ENCODE peak calls at places on chromosomes 12 and 14, in six cellular contexts. Q is coronary artery, V is tibial artery, J is BE2C, T is WERI-Rb-1, M is dorsolateral prefrontal cortex. S is an unnamed sample.

GRCh38 chr12:52779914-52780313 is 2.8 kb upstream of the KRT76 start:
- DNase-seq in Q (no peak), V (no peak), J (no peak), T (no peak), M (no peak), S (no peak)

GRCh38 chr12:132109741-132110140 is 34.4 kb downstream of the DDX51 start:
- DNase-seq in Q (no peak), V (no peak), J (no peak), T (no peak), M (no peak), S (no peak)

GRCh38 chr14:56709201-56709600 is 101.1 kb downstream of the OTX2 start:
- DNase-seq in Q (no peak), V (no peak), J (no peak), T (no peak), M (no peak), S (no peak)

GRCh38 chr12:25960926-25961325 is 2.4 kb downstream of the RASSF8 start:
- DNase-seq in Q (no peak), V (no peak), J (no peak), T (no peak), M (no peak), S (no peak)

GRCh38 chr12:26434299-26434915 is 239.0 kb downstream of the SSPN start:
- DNase-seq in Q (no peak), V (no peak), J (peak), T (peak), M (no peak), S (peak)

GRCh38 chr12:104687823-104688573 is 231.2 kb downstream of the CHST11 start:
- DNase-seq in Q (no peak), V (no peak), J (no peak), T (no peak), M (no peak), S (no peak)

GRCh38 chr12:112191201-112191600 is 65.8 kb downstream of the TRAFD1 start:
- DNase-seq in Q (no peak), V (no peak), J (no peak), T (no peak), M (no peak), S (no peak)

GRCh38 chr12:32108829-32109228 is 2.2 kb downstream of the BICD1 start:
- DNase-seq in Q (no peak), V (no peak), J (no peak), T (no peak), M (no peak), S (no peak)

GRCh38 chr12:30753761-30754382 is 879 bp downstream of the CAPRIN2 start:
- DNase-seq in Q (no peak), V (no peak), J (no peak), T (no peak), M (peak), S (no peak)

GRCh38 chr12:92312463-92312970 is 166.9 kb upstream of the BTG1 start:
- DNase-seq in Q (no peak), V (no peak), J (no peak), T (no peak), M (no peak), S (no peak)

GRCh38 chr12:6836851-6837250 is 3.9 kb upstream of the GNB3 start:
- DNase-seq in Q (no peak), V (no peak), J (no peak), T (no peak), M (no peak), S (no peak)

GRCh38 chr12:6662602-6662905 is 365 bp downstream of the ING4 start:
- DNase-seq in Q (no peak), V (no peak), J (no peak), T (no peak), M (no peak), S (no peak)

GRCh38 chr14:100592972-100593371 is 5.8 kb upstream of the BEGAIN start:
- DNase-seq in Q (no peak), V (no peak), J (peak), T (no peak), M (peak), S (no peak)

GRCh38 chr12:70305794-70306193 is 60.3 kb upstream of the KCNMB4 start:
- DNase-seq in Q (no peak), V (no peak), J (no peak), T (no peak), M (no peak), S (no peak)

GRCh38 chr12:101777476-101777875 is 38.2 kb upstream of the SYCP3 start:
- DNase-seq in Q (no peak), V (no peak), J (no peak), T (no peak), M (no peak), S (no peak)

GRCh38 chr12:3218150-3218845 is 141.1 kb downstream of the TSPAN9 start:
- DNase-seq in Q (peak), V (peak), J (peak), T (peak), M (peak), S (peak)

GRCh38 chr14:29584992-29585391 is 342.7 kb downstream of the PRKD1 start:
- DNase-seq in Q (peak), V (peak), J (no peak), T (no peak), M (peak), S (peak)

GRCh38 chr12:74021937-74022336 is 515.7 kb upstream of the ATXN7L3B start:
- DNase-seq in Q (no peak), V (no peak), J (peak), T (peak), M (peak), S (peak)

GRCh38 chr12:119274636-119275065 is 59.9 kb upstream of the CCDC60 start:
- DNase-seq in Q (no peak), V (no peak), J (no peak), T (no peak), M (no peak), S (no peak)

GRCh38 chr12:77324763-77325468 is 259.5 kb upstream of the E2F7 start:
- DNase-seq in Q (no peak), V (peak), J (peak), T (peak), M (peak), S (peak)
- H3K4me3 ChIP-seq in Q (peak), V (peak), J (peak), T (peak), M (peak), S (peak)

DNA sequence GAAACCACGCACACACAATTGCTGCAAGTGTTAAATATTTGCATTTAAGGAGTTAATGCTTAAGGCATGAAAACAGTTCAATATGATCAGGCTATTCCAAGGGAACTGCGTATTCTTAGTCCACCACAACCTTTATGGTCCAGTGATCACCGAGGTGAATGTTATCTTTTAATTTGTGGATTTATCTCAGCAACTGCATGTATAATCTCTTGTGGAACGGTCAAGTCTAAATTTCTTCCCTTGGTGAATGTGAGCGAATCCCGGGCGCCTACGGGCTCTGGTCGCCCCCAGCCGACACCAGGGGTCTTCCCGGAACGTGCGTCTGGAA is 999 bp upstream of the AK7 start:
- DNase-seq in Q (no peak), V (no peak), J (no peak), T (no peak), M (no peak), S (no peak)
- H3K4me3 ChIP-seq in Q (peak), V (peak), J (peak), T (peak), M (peak), S (peak)

GRCh38 chr12:94186461-94187237 is 38.3 kb downstream of the PLXNC1 start:
- DNase-seq in Q (no peak), V (peak), J (peak), T (no peak), M (peak), S (peak)
- H3K4me3 ChIP-seq in Q (peak), V (peak), J (peak), T (no peak), M (peak), S (peak)

GRCh38 chr12:78439666-78440065 is 424.9 kb upstream of the SYT1 start:
- DNase-seq in Q (no peak), V (no peak), J (no peak), T (no peak), M (no peak), S (no peak)
- H3K4me3 ChIP-seq in Q (no peak), V (no peak), J (no peak), T (no peak), M (no peak), S (no peak)

DNA sequence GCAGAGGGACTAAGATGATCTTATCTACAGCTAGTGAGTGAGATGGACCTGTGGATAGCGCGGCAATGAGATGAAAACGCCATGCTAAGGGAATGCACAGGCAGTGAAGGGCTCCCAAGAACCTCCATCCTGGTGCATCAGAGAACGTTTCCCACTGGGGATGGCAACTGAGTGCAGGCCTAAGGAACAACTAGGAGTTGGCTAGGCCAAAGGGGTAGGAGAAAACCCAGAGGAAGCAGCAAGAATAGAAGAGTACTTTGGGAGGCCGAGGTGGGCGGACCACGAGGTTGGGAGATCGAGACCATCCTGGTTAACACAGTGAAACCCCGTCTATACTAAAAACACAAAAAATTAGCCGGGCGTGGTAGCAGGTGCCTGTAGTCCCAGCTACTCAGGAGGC is 24.6 kb upstream of the BATF start:
- DNase-seq in Q (no peak), V (no peak), J (no peak), T (no peak), M (no peak), S (no peak)
- H3K4me3 ChIP-seq in Q (no peak), V (no peak), J (no peak), T (no peak), M (no peak), S (no peak)

GRCh38 chr14:66507722-66508546 is at the start of gene GPHN:
- DNase-seq in Q (peak), V (peak), J (peak), T (peak), M (peak), S (peak)

GRCh38 chr14:66508547-66508845 is 549 bp downstream of the GPHN start:
- DNase-seq in Q (no peak), V (no peak), J (no peak), T (no peak), M (no peak), S (no peak)

GRCh38 chr14:66511849-66512248 is 3.9 kb downstream of the GPHN start:
- DNase-seq in Q (no peak), V (no peak), J (no peak), T (no peak), M (no peak), S (no peak)

GRCh38 chr14:66508846-66509621 is 1.1 kb downstream of the GPHN start:
- DNase-seq in Q (peak), V (peak), J (peak), T (peak), M (peak), S (no peak)

GRCh38 chr14:66509874-66510273 is 1.9 kb downstream of the GPHN start:
- DNase-seq in Q (no peak), V (no peak), J (no peak), T (no peak), M (no peak), S (no peak)
- H3K4me3 ChIP-seq in Q (peak), V (peak), J (peak), T (peak), M (peak), S (peak)

DNA sequence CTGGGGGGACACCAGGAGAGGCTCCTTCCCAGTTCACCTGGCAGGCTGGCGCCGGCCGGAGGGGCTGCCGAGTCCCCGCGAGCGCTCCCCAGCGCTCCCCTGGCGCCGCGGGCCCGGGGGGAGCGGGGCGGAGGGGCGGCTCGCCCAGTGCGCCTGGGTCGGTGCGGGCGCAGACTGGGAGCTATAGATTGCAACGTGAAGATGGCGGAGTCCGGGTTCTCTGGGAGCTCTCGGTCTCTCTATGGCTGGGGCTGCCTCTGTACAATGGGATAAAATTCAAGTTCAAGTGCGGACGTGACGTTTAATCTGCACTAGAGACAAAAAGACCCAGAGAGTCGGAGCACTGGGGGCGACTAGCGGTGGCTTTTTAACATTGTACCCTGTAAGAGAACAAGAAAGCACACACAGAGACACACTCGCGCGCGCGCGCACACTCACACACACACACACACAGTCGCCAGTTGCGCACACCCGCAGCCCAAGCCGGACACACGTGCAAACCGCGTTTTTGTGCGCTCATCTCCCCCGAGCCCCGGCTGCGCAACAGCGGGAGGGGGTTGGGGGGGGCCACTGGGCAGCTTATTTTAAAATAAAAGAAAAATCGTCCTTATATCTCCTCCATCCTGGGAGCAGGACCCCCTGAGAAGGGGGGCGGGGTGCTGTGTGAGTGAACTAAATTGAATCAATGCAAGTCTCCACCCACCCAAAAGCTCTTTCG is at the start of gene BCL11B:
- DNase-seq in Q (no peak), V (peak), J (peak), T (peak), M (peak), S (peak)
- H3K4me3 ChIP-seq in Q (peak), V (peak), J (peak), T (peak), M (peak), S (peak)

GRCh38 chr12:55816876-55817351 is 610 bp downstream of the SARNP start:
- DNase-seq in Q (no peak), V (no peak), J (no peak), T (no peak), M (no peak), S (no peak)

GRCh38 chr12:55814257-55814656 is 3.3 kb downstream of the SARNP start:
- DNase-seq in Q (no peak), V (no peak), J (no peak), T (no peak), M (no peak), S (no peak)

GRCh38 chr12:55815473-55815872 is 2.1 kb downstream of the SARNP start:
- DNase-seq in Q (no peak), V (no peak), J (no peak), T (no peak), M (no peak), S (no peak)

GRCh38 chr12:55809274-55809673 is 8.2 kb downstream of the SARNP start:
- DNase-seq in Q (no peak), V (no peak), J (no peak), T (no peak), M (no peak), S (no peak)

GRCh38 chr12:55812088-55812487 is 5.4 kb downstream of the SARNP start:
- DNase-seq in Q (no peak), V (no peak), J (no peak), T (no peak), M (no peak), S (no peak)
- H3K4me3 ChIP-seq in Q (no peak), V (no peak), J (no peak), T (no peak), M (no peak), S (no peak)